ENCODE peak calls at places on chromosomes 4 and X, in eight cellular contexts. O is transverse colon, K is Karpas-422, C is left ventricle myocardium inferior, T is pancreas, M is GM12878, Y is MM.1S, R is cardiac muscle cell. F is an unnamed sample. For H3K4me1 and H3K36me3, the result is how much of the 10 kb centered on the place peaks cover.

GRCh38 chr4:173827707-173828106 is 297.7 kb upstream of the HAND2 start:
- DNase-seq in O (no peak), K (no peak), C (no peak), T (no peak), M (no peak), Y (no peak), R (peak), F (no peak)

GRCh38 chr4:147674496-147674895 is 9.5 kb downstream of the PRMT9 start:
- DNase-seq in O (no peak), K (no peak), C (no peak), T (no peak), M (no peak), Y (no peak), R (no peak), F (no peak)

GRCh38 chr4:89136525-89136924 is 25.2 kb downstream of the TIGD2 start:
- DNase-seq in O (no peak), K (no peak), C (no peak), T (no peak), M (no peak), Y (no peak), R (no peak), F (no peak)

GRCh38 chr4:64617813-64618212 is 208.6 kb upstream of the TECRL start:
- DNase-seq in O (no peak), K (no peak), C (no peak), T (no peak), M (no peak), Y (peak), R (no peak), F (no peak)

GRCh38 chr4:39151120-39151713 is 31.1 kb upstream of the WDR19 start:
- DNase-seq in O (no peak), K (no peak), C (no peak), T (no peak), M (no peak), Y (no peak), R (peak), F (no peak)

GRCh38 chrX:49101629-49101984 is 21.9 kb upstream of the WDR45 start:
- DNase-seq in O (peak), K (peak), C (no peak), T (peak), M (no peak), Y (no peak), R (no peak), F (no peak)

GRCh38 chrX:47112316-47112954 is 32.1 kb downstream of the NDUFB11 start:
- DNase-seq in O (no peak), K (no peak), C (no peak), T (no peak), M (no peak), Y (no peak), R (peak), F (peak)

GRCh38 chr4:189912170-189912569 is 28.5 kb upstream of the FRG1 start:
- DNase-seq in O (no peak), K (no peak), C (no peak), T (no peak), M (no peak), Y (no peak), R (no peak), F (no peak)

GRCh38 chr4:54550415-54551171 is 107.2 kb upstream of the KIT start:
- DNase-seq in O (no peak), K (no peak), C (no peak), T (no peak), M (no peak), Y (no peak), R (peak), F (no peak)

GRCh38 chrX:78104447-78105176 is 564 bp downstream of the PGK1 start:
- DNase-seq in O (peak), K (peak), C (peak), T (peak), M (no peak), Y (peak), R (peak), F (peak)

GRCh38 chr4:98938386-98938785 is 9.5 kb upstream of the EIF4E start:
- DNase-seq in O (no peak), K (no peak), C (no peak), T (no peak), M (no peak), Y (no peak), R (peak), F (no peak)

GRCh38 chrX:989959-990510 is 222.4 kb downstream of the CRLF2 start:
- DNase-seq in O (peak), K (peak), C (peak), T (peak), M (peak), Y (peak), R (peak), F (peak)

GRCh38 chrX:138939038-138939437 is 227.5 kb upstream of the FGF13 start:
- DNase-seq in O (no peak), K (no peak), C (no peak), T (no peak), M (no peak), Y (no peak), R (no peak), F (no peak)

GRCh38 chrX:104922206-104922621 is 298.3 kb downstream of the TEX13A start:
- DNase-seq in O (peak), K (peak), C (peak), T (peak), M (peak), Y (peak), R (peak), F (peak)

DNA sequence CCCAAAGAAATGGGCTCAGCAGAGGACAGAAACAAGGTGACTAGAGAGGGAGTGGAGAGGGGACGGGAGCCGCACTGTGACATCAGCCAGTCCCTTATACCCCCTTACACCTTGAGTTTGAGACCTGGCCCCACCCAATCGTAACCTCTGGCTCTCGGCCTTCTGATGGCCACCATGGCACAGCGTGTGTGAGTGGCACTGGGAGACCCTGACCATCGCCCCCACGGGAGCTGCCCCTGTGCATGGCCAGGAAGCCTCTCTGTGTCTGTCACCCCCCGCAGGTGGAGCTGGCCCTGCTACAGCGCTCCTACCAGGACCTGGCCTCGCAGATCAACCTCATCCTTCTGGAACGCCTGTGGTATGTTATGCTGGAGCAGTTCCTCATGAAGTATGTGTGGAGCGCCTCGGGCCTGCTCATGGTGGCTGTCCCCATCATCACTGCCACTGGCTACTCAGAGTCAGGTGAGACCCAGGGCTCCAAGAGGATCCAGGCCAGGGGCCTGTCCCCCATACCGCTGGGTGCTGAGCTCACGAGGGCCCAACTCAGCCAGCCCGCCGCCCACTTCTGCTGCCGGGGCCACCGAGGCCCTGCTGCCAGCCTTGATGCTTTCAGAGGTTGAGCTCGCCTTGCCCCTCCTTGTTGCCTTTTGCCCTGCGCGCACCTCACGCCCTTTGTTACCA is 4.4 kb downstream of the ABCD1 start:
- DNase-seq in O (no peak), K (no peak), C (no peak), T (no peak), M (no peak), Y (no peak), R (no peak), F (no peak)
- H3K4me1 ChIP-seq in O (under half), K (under half), C (under half), T (under half), M (under half), Y (under half), R (under half), F (under half)

DNA sequence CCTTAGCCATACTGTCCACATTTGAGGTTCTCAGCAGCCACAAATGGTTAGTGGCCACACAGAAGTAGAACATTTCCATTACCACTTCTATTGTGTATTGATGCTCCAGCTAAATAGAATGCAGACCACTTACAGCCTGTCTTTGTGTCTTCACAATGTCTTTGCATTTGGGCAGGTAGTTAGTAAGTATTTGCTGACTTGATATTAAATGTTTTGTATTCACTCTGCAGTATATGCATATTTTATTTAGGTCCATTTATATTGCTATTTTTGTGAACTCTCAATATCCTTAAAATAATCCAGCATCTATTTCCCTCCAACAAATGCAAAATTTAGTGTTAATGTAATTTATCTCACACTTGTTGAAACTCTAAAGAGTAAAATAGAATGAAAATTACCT is 26.6 kb downstream of the ANAPC4 start:
- DNase-seq in O (no peak), K (no peak), C (no peak), T (no peak), M (no peak), Y (no peak), R (no peak), F (no peak)
- H3K36me3 ChIP-seq in O (half or more), K (half or more), C (half or more), T (under half), M (under half), Y (under half), R (under half), F (under half)

GRCh38 chr4:82436780-82437179 is 6.4 kb downstream of the ENOPH1 start:
- DNase-seq in O (no peak), K (no peak), C (no peak), T (no peak), M (no peak), Y (no peak), R (no peak), F (no peak)

GRCh38 chr4:82436130-82436529 is 5.7 kb downstream of the ENOPH1 start:
- DNase-seq in O (no peak), K (no peak), C (no peak), T (no peak), M (no peak), Y (no peak), R (no peak), F (no peak)

GRCh38 chr4:82434949-82435348 is 4.6 kb downstream of the ENOPH1 start:
- DNase-seq in O (no peak), K (no peak), C (no peak), T (no peak), M (no peak), Y (no peak), R (no peak), F (no peak)

GRCh38 chr4:82439088-82439487 is 8.7 kb downstream of the ENOPH1 start:
- DNase-seq in O (no peak), K (no peak), C (no peak), T (no peak), M (no peak), Y (no peak), R (no peak), F (no peak)

GRCh38 chr4:82437285-82438005 is 7.1 kb downstream of the ENOPH1 start:
- DNase-seq in O (no peak), K (no peak), C (no peak), T (no peak), M (no peak), Y (no peak), R (peak), F (no peak)
- H3K4me1 ChIP-seq in O (under half), K (under half), C (under half), T (under half), M (under half), Y (under half), R (under half), F (under half)

GRCh38 chrX:10138726-10139125 is 18.0 kb upstream of the CLCN4 start:
- DNase-seq in O (no peak), K (no peak), C (no peak), T (no peak), M (no peak), Y (no peak), R (no peak), F (no peak)

GRCh38 chrX:10137516-10137915 is 19.3 kb upstream of the CLCN4 start:
- DNase-seq in O (no peak), K (no peak), C (no peak), T (no peak), M (no peak), Y (no peak), R (no peak), F (no peak)

GRCh38 chrX:10135561-10136399 is 21.0 kb upstream of the CLCN4 start:
- DNase-seq in O (no peak), K (no peak), C (no peak), T (no peak), M (no peak), Y (no peak), R (no peak), F (no peak)

GRCh38 chrX:10133980-10134676 is 22.6 kb upstream of the CLCN4 start:
- DNase-seq in O (no peak), K (no peak), C (no peak), T (no peak), M (no peak), Y (no peak), R (no peak), F (no peak)

GRCh38 chrX:10134921-10135320 is 21.9 kb upstream of the CLCN4 start:
- DNase-seq in O (no peak), K (no peak), C (no peak), T (no peak), M (no peak), Y (no peak), R (no peak), F (no peak)
- H3K36me3 ChIP-seq in O (under half), K (under half), C (under half), T (under half), M (under half), Y (under half), R (under half), F (under half)